ENCODE peak calls at places on chromosomes 16 and 17, in eight cellular contexts. One of them, this sample, is unnamed. For H3K36me3 and H3K4me1, the result is how much of the 10 kb centered on the place peaks cover.

GRCh38 chr16:10126686-10127085 is 55.5 kb downstream of the GRIN2A start:
- DNase-seq in ovary: no peak
- DNase-seq in PC-3: peak
- DNase-seq in hepatocyte: no peak
- DNase-seq in osteoblast: no peak
- DNase-seq in K562: no peak
- DNase-seq in pancreas: no peak
- DNase-seq in CD8-positive, alpha-beta T cell: no peak
- DNase-seq in this sample: no peak

GRCh38 chr16:71426069-71426879 is 15.6 kb downstream of the TLE7 start:
- DNase-seq in ovary: peak
- DNase-seq in PC-3: no peak
- DNase-seq in hepatocyte: peak
- DNase-seq in osteoblast: peak
- DNase-seq in K562: peak
- DNase-seq in pancreas: no peak
- DNase-seq in CD8-positive, alpha-beta T cell: peak
- DNase-seq in this sample: peak

GRCh38 chr16:11155284-11155806 is 100.7 kb downstream of the SOCS1 start:
- DNase-seq in ovary: no peak
- DNase-seq in PC-3: peak
- DNase-seq in hepatocyte: no peak
- DNase-seq in osteoblast: peak
- DNase-seq in K562: peak
- DNase-seq in pancreas: no peak
- DNase-seq in CD8-positive, alpha-beta T cell: no peak
- DNase-seq in this sample: no peak

GRCh38 chr17:18321309-18321708 is 6.2 kb downstream of the SMCR8 start:
- DNase-seq in ovary: no peak
- DNase-seq in PC-3: peak
- DNase-seq in hepatocyte: no peak
- DNase-seq in osteoblast: peak
- DNase-seq in K562: peak
- DNase-seq in pancreas: no peak
- DNase-seq in CD8-positive, alpha-beta T cell: no peak
- DNase-seq in this sample: no peak

GRCh38 chr17:42221886-42222745 is 27.8 kb upstream of the GHDC start:
- DNase-seq in ovary: no peak
- DNase-seq in PC-3: no peak
- DNase-seq in hepatocyte: peak
- DNase-seq in osteoblast: peak
- DNase-seq in K562: peak
- DNase-seq in pancreas: peak
- DNase-seq in CD8-positive, alpha-beta T cell: peak
- DNase-seq in this sample: peak

GRCh38 chr17:29760771-29761682 is 138.3 kb upstream of the CORO6 start:
- DNase-seq in ovary: peak
- DNase-seq in PC-3: peak
- DNase-seq in hepatocyte: peak
- DNase-seq in osteoblast: peak
- DNase-seq in K562: no peak
- DNase-seq in pancreas: peak
- DNase-seq in CD8-positive, alpha-beta T cell: peak
- DNase-seq in this sample: peak

GRCh38 chr16:81755915-81756644 is 23.0 kb upstream of the PLCG2 start:
- DNase-seq in ovary: no peak
- DNase-seq in PC-3: no peak
- DNase-seq in hepatocyte: no peak
- DNase-seq in osteoblast: no peak
- DNase-seq in K562: no peak
- DNase-seq in pancreas: no peak
- DNase-seq in CD8-positive, alpha-beta T cell: no peak
- DNase-seq in this sample: no peak

GRCh38 chr17:20008242-20009051 is 712 bp upstream of the SPECC1 start:
- DNase-seq in ovary: peak
- DNase-seq in PC-3: peak
- DNase-seq in hepatocyte: peak
- DNase-seq in osteoblast: no peak
- DNase-seq in K562: peak
- DNase-seq in pancreas: peak
- DNase-seq in CD8-positive, alpha-beta T cell: peak
- DNase-seq in this sample: peak

GRCh38 chr16:83027973-83028372 is 401.2 kb downstream of the CDH13 start:
- DNase-seq in ovary: no peak
- DNase-seq in PC-3: no peak
- DNase-seq in hepatocyte: no peak
- DNase-seq in osteoblast: no peak
- DNase-seq in K562: no peak
- DNase-seq in pancreas: no peak
- DNase-seq in CD8-positive, alpha-beta T cell: no peak
- DNase-seq in this sample: no peak

GRCh38 chr16:87540072-87540976 is 47.5 kb upstream of the ZCCHC14 start:
- DNase-seq in ovary: no peak
- DNase-seq in PC-3: no peak
- DNase-seq in hepatocyte: no peak
- DNase-seq in osteoblast: no peak
- DNase-seq in K562: no peak
- DNase-seq in pancreas: no peak
- DNase-seq in CD8-positive, alpha-beta T cell: no peak
- DNase-seq in this sample: no peak

GRCh38 chr17:82281502-82282238 is 8.2 kb upstream of the CSNK1D start:
- DNase-seq in ovary: no peak
- DNase-seq in PC-3: peak
- DNase-seq in hepatocyte: no peak
- DNase-seq in osteoblast: peak
- DNase-seq in K562: no peak
- DNase-seq in pancreas: peak
- DNase-seq in CD8-positive, alpha-beta T cell: no peak
- DNase-seq in this sample: no peak

GRCh38 chr17:1055751-1056645 is 59.1 kb downstream of the TIMM22 start:
- DNase-seq in ovary: peak
- DNase-seq in PC-3: peak
- DNase-seq in hepatocyte: peak
- DNase-seq in osteoblast: peak
- DNase-seq in K562: peak
- DNase-seq in pancreas: no peak
- DNase-seq in CD8-positive, alpha-beta T cell: peak
- DNase-seq in this sample: peak

GRCh38 chr17:42017866-42018200 is 594 bp upstream of the DNAJC7 start:
- DNase-seq in ovary: no peak
- DNase-seq in PC-3: no peak
- DNase-seq in hepatocyte: no peak
- DNase-seq in osteoblast: peak
- DNase-seq in K562: no peak
- DNase-seq in pancreas: no peak
- DNase-seq in CD8-positive, alpha-beta T cell: no peak
- DNase-seq in this sample: no peak

GRCh38 chr17:59287452-59287851 is 44.0 kb upstream of the YPEL2 start:
- DNase-seq in ovary: no peak
- DNase-seq in PC-3: peak
- DNase-seq in hepatocyte: no peak
- DNase-seq in osteoblast: no peak
- DNase-seq in K562: no peak
- DNase-seq in pancreas: no peak
- DNase-seq in CD8-positive, alpha-beta T cell: no peak
- DNase-seq in this sample: no peak

GRCh38 chr17:81128338-81128737 is 37.0 kb upstream of the PVALEF start:
- DNase-seq in ovary: no peak
- DNase-seq in PC-3: no peak
- DNase-seq in hepatocyte: no peak
- DNase-seq in osteoblast: no peak
- DNase-seq in K562: no peak
- DNase-seq in pancreas: no peak
- DNase-seq in CD8-positive, alpha-beta T cell: no peak
- DNase-seq in this sample: no peak

GRCh38 chr17:34361478-34362061 is 1.5 kb downstream of the CCL1 start:
- DNase-seq in ovary: peak
- DNase-seq in PC-3: peak
- DNase-seq in hepatocyte: peak
- DNase-seq in osteoblast: peak
- DNase-seq in K562: peak
- DNase-seq in pancreas: peak
- DNase-seq in CD8-positive, alpha-beta T cell: peak
- DNase-seq in this sample: peak

GRCh38 chr16:56675685-56676210 is 6.1 kb downstream of the MT1H start:
- DNase-seq in ovary: no peak
- DNase-seq in PC-3: no peak
- DNase-seq in hepatocyte: no peak
- DNase-seq in osteoblast: no peak
- DNase-seq in K562: no peak
- DNase-seq in pancreas: no peak
- DNase-seq in CD8-positive, alpha-beta T cell: peak
- DNase-seq in this sample: no peak

GRCh38 chr17:75064867-75065561 is 18.0 kb downstream of the KCTD2 start:
- DNase-seq in ovary: no peak
- DNase-seq in PC-3: no peak
- DNase-seq in hepatocyte: no peak
- DNase-seq in osteoblast: peak
- DNase-seq in K562: no peak
- DNase-seq in pancreas: no peak
- DNase-seq in CD8-positive, alpha-beta T cell: no peak
- DNase-seq in this sample: no peak

GRCh38 chr17:77345260-77345910 is 204.6 kb downstream of the SEC14L1 start:
- DNase-seq in ovary: no peak
- DNase-seq in PC-3: no peak
- DNase-seq in hepatocyte: no peak
- DNase-seq in osteoblast: peak
- DNase-seq in K562: no peak
- DNase-seq in pancreas: peak
- DNase-seq in CD8-positive, alpha-beta T cell: no peak
- DNase-seq in this sample: no peak

GRCh38 chr17:63973930-63974593 is 1.3 kb upstream of the SCN4A start:
- DNase-seq in ovary: no peak
- DNase-seq in PC-3: peak
- DNase-seq in hepatocyte: no peak
- DNase-seq in osteoblast: peak
- DNase-seq in K562: no peak
- DNase-seq in pancreas: no peak
- DNase-seq in CD8-positive, alpha-beta T cell: no peak
- DNase-seq in this sample: no peak

GRCh38 chr16:14300631-14301149 is 229.6 kb downstream of the MRTFB start:
- DNase-seq in ovary: peak
- DNase-seq in PC-3: peak
- DNase-seq in hepatocyte: peak
- DNase-seq in osteoblast: peak
- DNase-seq in K562: peak
- DNase-seq in pancreas: peak
- DNase-seq in CD8-positive, alpha-beta T cell: peak
- DNase-seq in this sample: peak

GRCh38 chr17:28570716-28571254 is 539 bp downstream of the PIGS start:
- DNase-seq in ovary: peak
- DNase-seq in PC-3: peak
- DNase-seq in hepatocyte: peak
- DNase-seq in osteoblast: no peak
- DNase-seq in K562: peak
- DNase-seq in pancreas: no peak
- DNase-seq in CD8-positive, alpha-beta T cell: peak
- DNase-seq in this sample: peak

GRCh38 chr17:35372846-35373531 is 432 bp downstream of the SLFN11 start:
- DNase-seq in ovary: no peak
- DNase-seq in PC-3: peak
- DNase-seq in hepatocyte: peak
- DNase-seq in osteoblast: peak
- DNase-seq in K562: peak
- DNase-seq in pancreas: peak
- DNase-seq in CD8-positive, alpha-beta T cell: peak
- DNase-seq in this sample: no peak

DNA sequence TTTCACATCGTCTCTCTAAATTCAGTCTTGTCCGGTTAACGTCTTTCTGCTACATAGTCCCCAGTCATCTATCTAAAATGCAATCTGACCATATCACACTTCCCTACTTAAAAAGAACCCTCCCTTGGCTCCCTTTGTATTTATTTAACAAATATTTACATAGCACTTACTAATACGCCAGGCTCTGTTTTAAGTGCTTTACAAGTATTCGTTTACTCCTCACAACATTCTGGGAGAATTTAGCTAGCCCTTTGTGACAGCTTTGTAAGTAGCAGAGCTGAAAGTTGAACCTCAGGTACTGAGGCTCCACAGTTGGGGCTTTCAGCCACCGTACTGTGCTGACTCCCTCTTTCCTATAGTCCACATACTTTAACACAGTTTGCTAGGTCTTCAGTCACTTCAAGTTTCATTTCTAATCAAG is 9.2 kb downstream of the PAFAH1B1 start:
- DNase-seq in ovary: no peak
- DNase-seq in PC-3: peak
- DNase-seq in hepatocyte: no peak
- DNase-seq in osteoblast: peak
- DNase-seq in K562: no peak
- DNase-seq in pancreas: no peak
- DNase-seq in CD8-positive, alpha-beta T cell: no peak
- DNase-seq in this sample: no peak
- H3K36me3 ChIP-seq in ovary: under half
- H3K36me3 ChIP-seq in PC-3: under half
- H3K36me3 ChIP-seq in hepatocyte: under half
- H3K36me3 ChIP-seq in osteoblast: under half
- H3K36me3 ChIP-seq in K562: under half
- H3K36me3 ChIP-seq in pancreas: under half
- H3K36me3 ChIP-seq in CD8-positive, alpha-beta T cell: under half
- H3K36me3 ChIP-seq in this sample: under half

DNA sequence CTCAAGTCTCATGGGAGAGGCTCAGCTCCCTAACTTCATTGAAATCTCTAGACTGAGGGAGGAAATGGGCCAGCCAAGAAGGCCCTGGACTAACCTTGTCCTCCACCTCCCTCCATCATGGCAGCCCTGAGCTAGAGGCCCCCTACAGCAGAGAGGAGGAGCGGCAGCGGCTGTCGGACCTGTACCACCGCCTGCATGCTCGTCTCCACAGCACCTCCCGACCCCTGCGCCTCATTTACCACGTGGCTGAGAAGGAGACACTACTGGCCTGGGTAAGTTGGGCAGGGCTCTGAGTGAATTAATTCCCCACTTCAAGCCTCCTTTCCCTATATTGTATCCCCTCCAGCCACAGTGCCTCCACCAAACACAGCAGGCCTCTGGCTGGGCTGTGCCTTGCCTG is 3.8 kb upstream of the SYCE1L start:
- DNase-seq in ovary: no peak
- DNase-seq in PC-3: no peak
- DNase-seq in hepatocyte: no peak
- DNase-seq in osteoblast: no peak
- DNase-seq in K562: no peak
- DNase-seq in pancreas: no peak
- DNase-seq in CD8-positive, alpha-beta T cell: no peak
- DNase-seq in this sample: no peak
- H3K4me1 ChIP-seq in ovary: under half
- H3K4me1 ChIP-seq in PC-3: under half
- H3K4me1 ChIP-seq in hepatocyte: under half
- H3K4me1 ChIP-seq in osteoblast: under half
- H3K4me1 ChIP-seq in K562: under half
- H3K4me1 ChIP-seq in pancreas: under half
- H3K4me1 ChIP-seq in CD8-positive, alpha-beta T cell: under half
- H3K4me1 ChIP-seq in this sample: under half

GRCh38 chr16:25135239-25135878 is 23.8 kb downstream of the LCMT1 start:
- DNase-seq in ovary: no peak
- DNase-seq in PC-3: peak
- DNase-seq in hepatocyte: no peak
- DNase-seq in osteoblast: no peak
- DNase-seq in K562: no peak
- DNase-seq in pancreas: no peak
- DNase-seq in CD8-positive, alpha-beta T cell: no peak
- DNase-seq in this sample: no peak
- TF ChIP-seq CTCF in ovary: no peak
- TF ChIP-seq CTCF in PC-3: peak
- TF ChIP-seq CTCF in hepatocyte: peak
- TF ChIP-seq CTCF in osteoblast: peak
- TF ChIP-seq CTCF in K562: no peak
- TF ChIP-seq CTCF in pancreas: no peak
- TF ChIP-seq CTCF in CD8-positive, alpha-beta T cell: no peak
- TF ChIP-seq CTCF in this sample: peak

GRCh38 chr17:50184611-50185398 is 16.6 kb downstream of the COL1A1 start:
- DNase-seq in ovary: no peak
- DNase-seq in PC-3: no peak
- DNase-seq in hepatocyte: no peak
- DNase-seq in osteoblast: peak
- DNase-seq in K562: peak
- DNase-seq in pancreas: no peak
- DNase-seq in CD8-positive, alpha-beta T cell: no peak
- DNase-seq in this sample: no peak
- H3K36me3 ChIP-seq in ovary: under half
- H3K36me3 ChIP-seq in PC-3: under half
- H3K36me3 ChIP-seq in hepatocyte: under half
- H3K36me3 ChIP-seq in osteoblast: half or more
- H3K36me3 ChIP-seq in K562: under half
- H3K36me3 ChIP-seq in pancreas: under half
- H3K36me3 ChIP-seq in CD8-positive, alpha-beta T cell: under half
- H3K36me3 ChIP-seq in this sample: under half